ENCODE peak calls at places on chromosomes 4 and X, in eight cellular contexts. S is mucosa of descending colon, F is Right ventricle myocardium superior, R is Caki2, Y is dorsolateral prefrontal cortex, X is heart right ventricle, N is heart left ventricle, Z is NCI-H2081 treated with DMSO at 0.1 percent for 48 hours. U is an unnamed sample.

GRCh38 chrX:9351112-9351511 is 113.7 kb upstream of the TBL1X start:
- DNase-seq in X (no peak), Y (no peak), F (no peak), Z (no peak), N (no peak), R (no peak), S (no peak), U (no peak)

GRCh38 chr4:126727461-126727860 is 905.3 kb upstream of the INTU start:
- DNase-seq in R (peak), N (no peak), X (no peak), F (no peak), Y (no peak), S (no peak), Z (no peak), U (no peak)

GRCh38 chr4:128566688-128567087 is 242.8 kb upstream of the JADE1 start:
- DNase-seq in S (no peak), F (no peak), Y (no peak), Z (no peak), N (no peak), R (no peak), X (no peak), U (no peak)

GRCh38 chr4:83581411-83582288 is 45.7 kb downstream of the GPAT3 start:
- DNase-seq in X (no peak), N (no peak), Y (no peak), Z (no peak), S (no peak), R (no peak), F (no peak), U (no peak)

GRCh38 chr4:41257257-41257900 is 651 bp downstream of the UCHL1 start:
- DNase-seq in S (peak), Y (peak), F (peak), Z (peak), N (peak), X (peak), R (peak), U (no peak)

GRCh38 chr4:40276541-40276940 is 58.6 kb upstream of the CHRNA9 start:
- DNase-seq in Y (no peak), S (no peak), X (no peak), R (no peak), N (no peak), Z (no peak), F (no peak), U (no peak)

GRCh38 chrX:129779747-129780146 is at the start of gene SASH3:
- DNase-seq in F (peak), Z (no peak), N (peak), X (peak), R (no peak), S (peak), Y (no peak), U (peak)

GRCh38 chrX:132490086-132490419 is 1.2 kb upstream of the MBNL3 start:
- DNase-seq in R (no peak), S (no peak), F (no peak), X (no peak), Z (no peak), N (no peak), Y (no peak), U (no peak)

GRCh38 chr4:142984871-142985585 is 138.9 kb upstream of the INPP4B start:
- DNase-seq in Y (no peak), R (peak), X (no peak), S (no peak), Z (no peak), F (no peak), N (no peak), U (no peak)

GRCh38 chr4:112029642-112030235 is 115.5 kb upstream of the FAM241A start:
- DNase-seq in R (no peak), Z (no peak), N (no peak), S (no peak), F (no peak), X (no peak), Y (no peak), U (no peak)

GRCh38 chr4:119570401-119570800 is 58.2 kb downstream of the PDE5A start:
- DNase-seq in Z (no peak), Y (no peak), F (no peak), R (no peak), N (no peak), S (no peak), X (no peak), U (no peak)

GRCh38 chr4:75009138-75009537 is 76.2 kb downstream of the PARM1 start:
- DNase-seq in Z (no peak), S (no peak), X (no peak), F (no peak), Y (no peak), R (no peak), N (no peak), U (no peak)

GRCh38 chrX:121407627-121408026 is 360.2 kb downstream of the GLUD2 start:
- DNase-seq in F (no peak), S (no peak), Z (no peak), X (no peak), N (no peak), Y (no peak), R (no peak), U (no peak)

GRCh38 chr4:122758033-122758432 is 25.5 kb downstream of the BBS12 start:
- DNase-seq in R (peak), Z (no peak), Y (no peak), F (no peak), S (no peak), N (no peak), X (no peak), U (no peak)

GRCh38 chrX:2404816-2405215 is 96.0 kb downstream of the DHRSX start:
- DNase-seq in Y (no peak), F (no peak), X (no peak), R (no peak), Z (no peak), N (no peak), S (no peak), U (no peak)

GRCh38 chr4:155899891-155900290 is 3.6 kb upstream of the TDO2 start:
- DNase-seq in N (no peak), S (no peak), X (no peak), R (no peak), Z (no peak), F (no peak), Y (no peak), U (no peak)

GRCh38 chr4:118941149-118941548 is 52.5 kb downstream of the SYNPO2 start:
- DNase-seq in R (peak), F (no peak), X (peak), S (no peak), Z (no peak), N (peak), Y (no peak), U (no peak)

GRCh38 chrX:126300401-126300800 is 134.3 kb upstream of the DCAF12L2 start:
- DNase-seq in Y (no peak), N (no peak), S (no peak), R (no peak), X (no peak), Z (no peak), F (no peak), U (no peak)

GRCh38 chr4:3227878-3228675 is 20.9 kb upstream of the MSANTD1 start:
- DNase-seq in S (peak), Z (no peak), F (peak), N (peak), R (no peak), Y (peak), X (peak), U (no peak)

GRCh38 chr4:26404597-26405323 is 83.9 kb downstream of the RBPJ start:
- DNase-seq in R (no peak), X (no peak), N (no peak), F (no peak), Z (no peak), Y (no peak), S (no peak), U (no peak)

GRCh38 chrX:16578218-16578617 is 71.7 kb upstream of the S100G start:
- DNase-seq in R (no peak), F (no peak), X (no peak), Z (no peak), S (no peak), N (no peak), Y (no peak), U (no peak)

GRCh38 chrX:37745354-37745753 is 34.5 kb upstream of the CYBB start:
- DNase-seq in Y (peak), Z (peak), R (peak), X (peak), F (peak), S (peak), N (peak), U (peak)

GRCh38 chrX:49039598-49040375 is 3.4 kb downstream of the TFE3 start:
- DNase-seq in N (peak), R (peak), X (peak), S (peak), Z (no peak), Y (peak), F (peak), U (peak)

GRCh38 chr4:10965196-10965595 is 280.6 kb upstream of the CLNK start:
- DNase-seq in Z (no peak), X (no peak), R (no peak), Y (no peak), S (no peak), N (no peak), F (no peak), U (no peak)